ENCODE peak calls at places on chromosomes 5 and 9, in four cellular contexts. J is heart right ventricle, W is kidney, K is endothelial cell of umbilical vein. R is an unnamed sample.

GRCh38 chr9:34571180-34571800 is 18.2 kb downstream of the CNTFR start:
- DNase-seq in J (no peak), W (peak; percentile 77), K (no peak), R (no peak)

GRCh38 chr5:39106332-39106731 is 32.1 kb upstream of the RICTOR start:
- DNase-seq in K (no peak), W (no peak), J (no peak), R (no peak)

GRCh38 chr9:70484232-70485130 is 70.0 kb upstream of the KLF9 start:
- DNase-seq in W (no peak), K (peak; percentile 81), J (peak; percentile 67), R (no peak)

GRCh38 chr5:10329808-10330481 is 22.2 kb upstream of the CMBL start:
- DNase-seq in J (peak; percentile 45), W (no peak), K (no peak), R (peak; percentile 30)

GRCh38 chr5:180590543-180591248 is 603 bp downstream of the SCGB3A1 start:
- DNase-seq in W (peak; percentile 73), K (no peak), J (no peak), R (no peak)

GRCh38 chr9:98958271-98958989 is 14.7 kb downstream of the COL15A1 start:
- DNase-seq in K (no peak), J (no peak), W (no peak), R (no peak)

GRCh38 chr5:39284552-39284951 is 65.2 kb upstream of the FYB1 start:
- DNase-seq in W (peak; percentile 22), K (no peak), J (no peak), R (no peak)

GRCh38 chr5:42397267-42397666 is 26.0 kb upstream of the GHR start:
- DNase-seq in J (peak; percentile 22), W (no peak), K (no peak), R (no peak)

GRCh38 chr9:84325347-84325982 is 15.1 kb downstream of the SLC28A3 start:
- DNase-seq in J (no peak), W (no peak), K (peak; percentile 17), R (no peak)

GRCh38 chr5:150320048-150320555 is 17.4 kb upstream of the ARSI start:
- DNase-seq in W (peak; percentile 82), K (no peak), J (peak; percentile 51), R (peak; percentile 44)

GRCh38 chr5:132074772-132075718 is 1.5 kb downstream of the CSF2 start:
- DNase-seq in J (no peak), K (no peak), W (peak; percentile 51), R (no peak)

GRCh38 chr5:66436721-66437120 is 159.5 kb upstream of the MAST4 start:
- DNase-seq in J (no peak), K (no peak), W (no peak), R (no peak)

GRCh38 chr5:42360061-42360460 is 63.2 kb upstream of the GHR start:
- DNase-seq in W (no peak), J (no peak), K (peak; percentile 9), R (no peak)

DNA sequence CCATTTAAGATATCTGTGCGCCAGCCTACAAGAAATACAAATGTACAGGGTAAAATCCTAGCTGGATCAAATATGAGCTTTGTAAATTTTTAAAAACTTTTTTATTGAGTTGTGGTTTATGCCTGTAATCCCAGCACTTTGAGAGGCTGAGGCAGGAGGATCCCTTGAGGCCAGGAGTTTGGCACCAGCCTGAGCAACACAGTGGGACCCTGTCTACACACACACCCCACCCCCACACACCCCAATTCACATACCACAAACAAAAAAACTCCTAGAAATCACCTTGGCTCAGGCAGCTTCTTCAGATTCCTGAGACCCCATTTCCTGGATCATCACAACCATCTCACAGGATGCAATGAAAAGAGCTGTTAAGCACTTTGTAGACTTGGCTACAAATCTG is 46.4 kb downstream of the CDK7 start:
- DNase-seq in W (no peak), K (no peak), J (no peak), R (no peak)
- H3K36me3 ChIP-seq in W (peaks cover 16% of the 10 kb centered on the region), K (peaks cover 5% of the 10 kb centered on the region), J (peaks cover 17% of the 10 kb centered on the region), R (no peaks in the 10 kb centered on the region)

DNA sequence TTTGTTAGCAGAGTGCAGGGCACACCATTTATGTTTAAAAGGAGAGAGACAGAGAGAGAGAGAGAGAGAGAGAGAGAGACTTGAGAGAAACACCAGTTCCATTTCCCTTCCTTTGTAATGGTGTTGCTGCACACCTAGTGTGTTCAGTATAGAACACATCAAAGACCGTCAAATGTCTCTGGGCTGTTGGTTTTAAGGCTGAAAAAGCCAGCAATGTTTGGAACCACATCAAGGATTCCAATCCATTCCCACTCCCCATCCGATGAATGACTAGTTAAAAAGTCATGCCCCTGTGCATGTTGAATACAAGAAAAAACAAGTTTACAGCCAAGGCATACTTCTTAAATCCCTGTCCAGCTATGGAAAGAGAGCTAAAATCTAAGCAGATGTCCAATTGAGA is 83.0 kb upstream of the IFNE start:
- DNase-seq in K (no peak), J (no peak), W (no peak), R (no peak)
- H3K36me3 ChIP-seq in K (no peaks in the 10 kb centered on the region), J (no peaks in the 10 kb centered on the region), W (no peaks in the 10 kb centered on the region), R (no peaks in the 10 kb centered on the region)

DNA sequence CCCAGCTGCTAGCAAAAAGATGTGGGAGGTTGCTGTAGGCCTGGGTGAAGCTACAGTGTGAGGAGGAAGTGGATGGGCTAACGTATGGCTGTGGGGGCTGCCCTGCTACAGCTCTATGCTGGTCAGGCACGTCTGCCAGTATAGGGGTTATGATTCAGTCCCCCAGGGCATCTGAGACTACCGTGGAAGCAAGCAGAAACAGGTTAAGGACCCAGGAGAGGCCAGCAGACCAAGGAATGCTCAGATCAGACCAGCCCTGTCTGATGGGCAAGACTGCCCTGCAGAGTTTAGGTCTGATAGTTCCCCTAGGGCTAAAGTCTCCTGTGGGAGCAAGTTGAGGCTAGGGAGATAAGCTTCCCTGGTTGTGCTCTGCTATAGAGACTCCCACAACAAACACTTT is 416.1 kb upstream of the CTNND2 start:
- DNase-seq in J (no peak), W (no peak), K (no peak), R (no peak)
- H3K36me3 ChIP-seq in J (no peaks in the 10 kb centered on the region), W (no peaks in the 10 kb centered on the region), K (no peaks in the 10 kb centered on the region), R (no peaks in the 10 kb centered on the region)

GRCh38 chr5:133981714-133982113 is 13.3 kb upstream of the C5orf15 start:
- DNase-seq in W (no peak), J (no peak), K (no peak), R (no peak)
- H3K36me3 ChIP-seq in W (peaks cover 32% of the 10 kb centered on the region), J (peaks cover 25% of the 10 kb centered on the region), K (peaks cover 27% of the 10 kb centered on the region), R (no peaks in the 10 kb centered on the region)

GRCh38 chr9:78319197-78320029 is 22.5 kb downstream of the PSAT1 start:
- DNase-seq in J (no peak), W (no peak), K (no peak), R (no peak)
- H3K36me3 ChIP-seq in J (no peaks in the 10 kb centered on the region), W (peaks cover 4% of the 10 kb centered on the region), K (no peaks in the 10 kb centered on the region), R (no peaks in the 10 kb centered on the region)

GRCh38 chr9:131791532-131792254 is 51.8 kb upstream of the RAPGEF1 start:
- DNase-seq in W (peak; percentile 52), K (no peak), J (no peak), R (no peak)

GRCh38 chr9:131787838-131788237 is 48.0 kb upstream of the RAPGEF1 start:
- DNase-seq in K (no peak), W (no peak), J (no peak), R (no peak)

GRCh38 chr9:131784882-131785281 is 45.0 kb upstream of the RAPGEF1 start:
- DNase-seq in J (no peak), W (no peak), K (no peak), R (no peak)

GRCh38 chr9:131788851-131789250 is 49.0 kb upstream of the RAPGEF1 start:
- DNase-seq in J (no peak), K (no peak), W (no peak), R (no peak)
- H3K36me3 ChIP-seq in J (no peaks in the 10 kb centered on the region), K (no peaks in the 10 kb centered on the region), W (no peaks in the 10 kb centered on the region), R (no peaks in the 10 kb centered on the region)

GRCh38 chr5:99807346-99807745 is 727.8 kb upstream of the FAM174A start:
- DNase-seq in K (peak; percentile 7), W (no peak), J (no peak), R (no peak)
- H3K36me3 ChIP-seq in K (no peaks in the 10 kb centered on the region), W (no peaks in the 10 kb centered on the region), J (no peaks in the 10 kb centered on the region), R (no peaks in the 10 kb centered on the region)

DNA sequence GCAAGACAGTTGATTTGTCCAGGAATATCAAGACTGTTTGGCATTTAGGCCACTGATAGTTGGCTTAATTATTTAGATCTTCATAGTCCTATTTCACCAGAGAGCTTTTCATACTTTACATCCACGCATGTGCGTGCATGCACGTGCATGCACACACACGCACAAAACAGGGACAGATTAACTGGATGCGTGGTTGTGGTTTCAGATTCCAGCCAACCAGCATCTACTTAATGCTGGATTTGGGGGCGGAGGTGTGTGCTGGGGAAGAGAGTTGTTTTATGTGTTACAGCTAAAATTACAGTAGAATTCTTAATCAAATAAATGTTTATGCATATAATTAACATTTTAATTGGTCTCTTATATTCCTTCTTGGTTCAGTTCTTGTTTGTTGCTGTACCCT is 7.3 kb downstream of the RNF14 start:
- DNase-seq in K (no peak), W (no peak), J (no peak), R (no peak)
- H3K36me3 ChIP-seq in K (peaks cover 31% of the 10 kb centered on the region), W (peaks cover 53% of the 10 kb centered on the region), J (peaks cover 33% of the 10 kb centered on the region), R (no peaks in the 10 kb centered on the region)

GRCh38 chr9:128512820-128513219 is 8.3 kb downstream of the GLE1 start:
- DNase-seq in K (no peak), W (no peak), J (no peak), R (no peak)
- H3K36me3 ChIP-seq in K (peaks cover 4% of the 10 kb centered on the region), W (peaks cover 19% of the 10 kb centered on the region), J (peaks cover 28% of the 10 kb centered on the region), R (no peaks in the 10 kb centered on the region)